ENCODE peak calls at places on chromosomes 5 and 9, in four cellular contexts. H is immature natural killer cell, S is adipocyte, P is IMR-90. X is an unnamed sample.

GRCh38 chr5:14452685-14453084 is 128.9 kb upstream of the OTULINL start:
- DNase-seq in H (no peak), P (peak; percentile 58), S (peak; percentile 78), X (no peak)

GRCh38 chr5:2753452-2754409 is 2.3 kb upstream of the IRX2 start:
- DNase-seq in P (no peak), S (no peak), H (no peak), X (no peak)

GRCh38 chr9:92668746-92669526 is 995 bp downstream of the IPPK start:
- DNase-seq in H (peak; percentile 29), P (peak; percentile 65), S (peak; percentile 67), X (peak; percentile 54)

GRCh38 chr5:142644640-142645361 is 41.1 kb downstream of the FGF1 start:
- DNase-seq in S (peak; percentile 94), H (no peak), P (peak; percentile 99), X (no peak)

GRCh38 chr5:97192580-97193421 is 9.8 kb upstream of the RIOK2 start:
- DNase-seq in H (no peak), S (no peak), P (no peak), X (no peak)

GRCh38 chr9:87707805-87708500 is 18.0 kb upstream of the CTSL start:
- DNase-seq in P (peak; percentile 28), H (no peak), S (no peak), X (no peak)

GRCh38 chr9:70091553-70091952 is 47.9 kb downstream of the MAMDC2 start:
- DNase-seq in S (no peak), P (no peak), H (no peak), X (no peak)

GRCh38 chr5:156835905-156836304 is 14.2 kb upstream of the PPP1R2B start:
- DNase-seq in S (peak; percentile 3), H (no peak), P (no peak), X (no peak)

GRCh38 chr5:156182174-156182967 is 144.6 kb upstream of the SGCD start:
- DNase-seq in S (no peak), P (peak; percentile 35), H (no peak), X (no peak)

GRCh38 chr9:101524371-101524770 is 9.3 kb upstream of the RNF20 start:
- DNase-seq in H (no peak), S (no peak), P (no peak), X (no peak)

GRCh38 chr9:97980479-97980803 is 2.7 kb upstream of the ANP32B start:
- DNase-seq in P (no peak), S (no peak), H (no peak), X (peak; percentile 58)

GRCh38 chr5:72451771-72452505 is 55.3 kb downstream of the ZNF366 start:
- DNase-seq in S (peak; percentile 91), P (peak; percentile 66), H (no peak), X (peak; percentile 76)

GRCh38 chr5:21071421-21071820 is 1083.4 kb upstream of the CDH18 start:
- DNase-seq in S (no peak), H (no peak), P (no peak), X (no peak)

GRCh38 chr9:69857131-69857530 is 36.5 kb downstream of the CFAP95 start:
- DNase-seq in S (peak; percentile 56), P (peak; percentile 76), H (no peak), X (no peak)

GRCh38 chr9:76687861-76688374 is 76.3 kb upstream of the PCA3 start:
- DNase-seq in S (peak; percentile 71), P (peak; percentile 69), H (peak; percentile 47), X (no peak)

GRCh38 chr5:59789894-59790293 is 103.6 kb downstream of the PDE4D start:
- DNase-seq in H (no peak), S (no peak), P (no peak), X (no peak)

GRCh38 chr9:104093162-104093561 is 947 bp upstream of the SMC2 start:
- DNase-seq in P (peak; percentile 15), H (peak; percentile 2), S (peak; percentile 45), X (no peak)

GRCh38 chr5:68424799-68425537 is 209.4 kb downstream of the PIK3R1 start:
- DNase-seq in S (no peak), P (peak; percentile 49), H (peak; percentile 23), X (no peak)

GRCh38 chr9:93132287-93132927 is 1.6 kb downstream of the NINJ1 start:
- DNase-seq in S (peak; percentile 65), P (no peak), H (no peak), X (peak; percentile 63)

GRCh38 chr5:169934990-169935389 is 45.3 kb downstream of the INSYN2B start:
- DNase-seq in H (no peak), P (peak; percentile 72), S (peak; percentile 28), X (no peak)

GRCh38 chr9:96655198-96655851 is at the start of gene PRXL2C:
- DNase-seq in H (peak; percentile 77), P (peak; percentile 52), S (peak; percentile 93), X (peak; percentile 92)

GRCh38 chr5:164317676-164318075 is 812.3 kb downstream of the MAT2B start:
- DNase-seq in H (no peak), S (no peak), P (no peak), X (no peak)

GRCh38 chr9:92463387-92463786 is 18.9 kb downstream of the ASPN start:
- DNase-seq in H (no peak), P (no peak), S (no peak), X (no peak)

GRCh38 chr9:120571443-120572257 is 8.3 kb downstream of the CDK5RAP2 start:
- DNase-seq in S (peak; percentile 88), P (peak; percentile 85), H (no peak), X (peak; percentile 67)

GRCh38 chr5:94184870-94185269 is 433.5 kb downstream of the KIAA0825 start:
- DNase-seq in S (no peak), P (no peak), H (no peak), X (no peak)

GRCh38 chr5:122078116-122078865 is at the start of gene LOX:
- DNase-seq in H (no peak), S (peak; percentile 98), P (peak; percentile 98), X (peak; percentile 71)

GRCh38 chr5:139638736-139639618 is 9.2 kb upstream of the CXXC5 start:
- DNase-seq in S (no peak), H (no peak), P (no peak), X (no peak)

GRCh38 chr9:136021171-136021890 is 60.2 kb upstream of the UBAC1 start:
- DNase-seq in P (no peak), S (no peak), H (no peak), X (peak; percentile 13)

GRCh38 chr5:59275537-59276276 is 617.8 kb downstream of the PDE4D start:
- DNase-seq in H (no peak), S (peak; percentile 36), P (peak; percentile 6), X (peak; percentile 38)

GRCh38 chr5:145968970-145969713 is 32.8 kb downstream of the SH3RF2 start:
- DNase-seq in H (no peak), P (no peak), S (no peak), X (no peak)

GRCh38 chr5:39231705-39232525 is 12.6 kb upstream of the FYB1 start:
- DNase-seq in S (peak; percentile 28), H (peak; percentile 16), P (no peak), X (no peak)

GRCh38 chr5:176491056-176491646 is 43.0 kb downstream of the FAF2 start:
- DNase-seq in H (no peak), P (peak; percentile 79), S (peak; percentile 20), X (no peak)

GRCh38 chr9:92988215-92988731 is 41.0 kb downstream of the FGD3 start:
- DNase-seq in S (no peak), P (no peak), H (no peak), X (no peak)